ENCODE peak calls at places on chromosomes 7 and 10, in seven cellular contexts. X, C, F, K, V, D and Z are unnamed samples.

GRCh38 chr10:1992930-1993329 is 255.6 kb upstream of the ADARB2 start:
- DNase-seq in X (no peak), C (no peak), D (no peak), F (no peak), K (no peak), V (no peak), Z (no peak)

GRCh38 chr7:18086165-18087030 is 58.8 kb upstream of the PRPS1L1 start:
- DNase-seq in K (peak; percentile 61), V (no peak), D (no peak), C (no peak), X (no peak), F (peak; percentile 10), Z (no peak)

GRCh38 chr7:31882187-31882586 is 188.0 kb downstream of the PDE1C start:
- DNase-seq in V (no peak), D (no peak), K (peak; percentile 74), X (peak; percentile 3), F (no peak), C (no peak), Z (no peak)

GRCh38 chr10:13120786-13121499 is 21.0 kb downstream of the OPTN start:
- DNase-seq in K (no peak), V (no peak), C (no peak), D (no peak), F (no peak), X (no peak), Z (no peak)

GRCh38 chr10:84429926-84430520 is 101.6 kb downstream of the CCSER2 start:
- DNase-seq in V (peak; percentile 45), K (peak; percentile 77), C (peak; percentile 56), X (peak; percentile 67), F (no peak), D (peak; percentile 87), Z (peak; percentile 15)

GRCh38 chr7:28708458-28708951 is 249.6 kb downstream of the TRIL start:
- DNase-seq in K (no peak), X (no peak), F (no peak), C (no peak), V (no peak), D (no peak), Z (no peak)

GRCh38 chr10:248307-248706 is 113.1 kb downstream of the ZMYND11 start:
- DNase-seq in D (no peak), C (no peak), V (no peak), X (no peak), F (no peak), K (no peak), Z (no peak)

GRCh38 chr10:50497758-50498157 is 126.0 kb downstream of the SGMS1 start:
- DNase-seq in C (peak; percentile 65), D (no peak), K (no peak), V (peak; percentile 62), F (no peak), X (no peak), Z (no peak)

GRCh38 chr7:141231018-141231792 is 157.3 kb downstream of the TMEM178B start:
- DNase-seq in F (no peak), X (no peak), C (no peak), K (peak; percentile 71), V (peak; percentile 54), D (no peak), Z (no peak)